ENCODE peak calls at places on chromosomes 5 and 9, in five cellular contexts. Q, X, W, P and J are unnamed samples.
A peak's percentile ranks its signal among the peaks of the same experiment; 100 is the strongest.

GRCh38 chr9:115035872-115036612 is 81.9 kb downstream of the TNC start:
- DNase-seq in Q (peak; percentile 72), X (no peak), W (peak; percentile 39), P (no peak), J (peak; percentile 77)

GRCh38 chr5:1468247-1468612 is 23.0 kb upstream of the SLC6A3 start:
- DNase-seq in Q (peak; percentile 58), X (no peak), W (no peak), P (no peak), J (no peak)

GRCh38 chr9:34254966-34255825 is 73.9 kb downstream of the KIF24 start:
- DNase-seq in Q (no peak), X (no peak), W (peak; percentile 36), P (no peak), J (no peak)

GRCh38 chr5:54577542-54577941 is 60.0 kb downstream of the SNX18 start:
- DNase-seq in Q (no peak), X (no peak), W (no peak), P (no peak), J (no peak)

GRCh38 chr9:132166599-132166998 is 4.7 kb downstream of the NTNG2 start:
- DNase-seq in Q (no peak), X (no peak), W (no peak), P (no peak), J (no peak)

GRCh38 chr5:109563189-109563588 is 126.5 kb upstream of the MAN2A1 start:
- DNase-seq in Q (no peak), X (no peak), W (no peak), P (no peak), J (no peak)

GRCh38 chr5:145990077-145990653 is 53.8 kb downstream of the SH3RF2 start:
- DNase-seq in Q (no peak), X (no peak), W (no peak), P (no peak), J (no peak)

GRCh38 chr5:113202904-113203716 is 226.5 kb downstream of the DCP2 start:
- DNase-seq in Q (no peak), X (peak; percentile 77), W (no peak), P (no peak), J (no peak)

GRCh38 chr9:91374939-91375338 is 13.2 kb upstream of the AUH start:
- DNase-seq in Q (no peak), X (no peak), W (peak; percentile 32), P (no peak), J (peak; percentile 68)

GRCh38 chr5:101942321-101942882 is 353.7 kb downstream of the SLCO4C1 start:
- DNase-seq in Q (no peak), X (no peak), W (no peak), P (no peak), J (no peak)

GRCh38 chr9:127263664-127264063 is 910 bp upstream of the GARNL3 start:
- DNase-seq in Q (no peak), X (no peak), W (no peak), P (no peak), J (no peak)

GRCh38 chr9:121253821-121254471 is 14.0 kb upstream of the GSN start:
- DNase-seq in Q (no peak), X (no peak), W (no peak), P (no peak), J (no peak)

GRCh38 chr9:116953271-116953670 is 266.2 kb downstream of the TRIM32 start:
- DNase-seq in Q (no peak), X (no peak), W (no peak), P (no peak), J (no peak)

GRCh38 chr5:154523704-154524103 is 45.7 kb upstream of the HAND1 start:
- DNase-seq in Q (no peak), X (no peak), W (no peak), P (no peak), J (no peak)